ENCODE peak calls at places on chromosomes 12 and 14, in four cellular contexts. A is suprapubic skin, E is spleen, T is transverse colon. G is an unnamed sample.

GRCh38 chr12:49609875-49610154 is 4.4 kb upstream of the FAM186B start:
- DNase-seq in T (no peak), E (no peak), A (no peak), G (no peak)

GRCh38 chr14:99155173-99155777 is 116.7 kb downstream of the BCL11B start:
- DNase-seq in A (peak), E (no peak), T (no peak), G (no peak)

GRCh38 chr12:52828156-52829090 is 5.7 kb downstream of the KRT79 start:
- DNase-seq in E (no peak), T (no peak), A (no peak), G (no peak)

GRCh38 chr14:60563113-60563512 is 54.2 kb downstream of the SIX6 start:
- DNase-seq in T (no peak), A (no peak), E (no peak), G (no peak)

GRCh38 chr14:103122578-103123127 is 608 bp upstream of the TNFAIP2 start:
- DNase-seq in T (no peak), A (no peak), E (no peak), G (no peak)

GRCh38 chr12:121590476-121591143 is 9.8 kb upstream of the KDM2B start:
- DNase-seq in T (no peak), A (no peak), E (no peak), G (no peak)

GRCh38 chr12:92551853-92552397 is 150.9 kb upstream of the PLEKHG7 start:
- DNase-seq in E (no peak), A (no peak), T (no peak), G (no peak)

GRCh38 chr14:80003138-80003537 is 208.2 kb downstream of the DIO2 start:
- DNase-seq in T (no peak), A (no peak), E (no peak), G (no peak)

GRCh38 chr12:2268478-2269286 is 215.9 kb downstream of the CACNA1C start:
- DNase-seq in A (no peak), E (no peak), T (no peak), G (no peak)

GRCh38 chr12:124289634-124290600 is 5.0 kb upstream of the RFLNA start:
- DNase-seq in A (no peak), E (no peak), T (no peak), G (no peak)

GRCh38 chr14:59060841-59061240 is 127.6 kb upstream of the DAAM1 start:
- DNase-seq in A (no peak), T (no peak), E (no peak), G (no peak)

GRCh38 chr12:122517877-122518276 is 8.9 kb downstream of the RSRC2 start:
- DNase-seq in A (no peak), E (no peak), T (no peak), G (no peak)

GRCh38 chr14:61752626-61753025 is 9.6 kb upstream of the SNAPC1 start:
- DNase-seq in E (no peak), A (no peak), T (no peak), G (no peak)

GRCh38 chr14:68458840-68459469 is 333.9 kb downstream of the ZFP36L1 start:
- DNase-seq in E (no peak), T (peak), A (peak), G (peak)

GRCh38 chr14:70702154-70702553 is 60.4 kb downstream of the TTC9 start:
- DNase-seq in A (no peak), E (no peak), T (no peak), G (no peak)

GRCh38 chr12:33437598-33437997 is 2.0 kb downstream of the SYT10 start:
- DNase-seq in T (no peak), A (no peak), E (no peak), G (no peak)

GRCh38 chr14:81311816-81312215 is 88.3 kb downstream of the STON2 start:
- DNase-seq in A (no peak), E (no peak), T (no peak), G (no peak)

GRCh38 chr14:69713127-69713800 is 53.7 kb upstream of the SRSF5 start:
- DNase-seq in A (no peak), E (no peak), T (peak), G (peak)

GRCh38 chr14:65103150-65103760 is 938 bp upstream of the MAX start:
- DNase-seq in E (peak), T (no peak), A (no peak), G (no peak)

GRCh38 chr12:4817813-4818212 is 91.9 kb upstream of the KCNA1 start:
- DNase-seq in T (no peak), A (no peak), E (no peak), G (no peak)

GRCh38 chr12:121697093-121697698 is 15.4 kb upstream of the TMEM120B start:
- DNase-seq in A (no peak), E (no peak), T (no peak), G (no peak)

GRCh38 chr14:22471545-22472121 is 117.4 kb downstream of the DAD1 start:
- DNase-seq in T (peak), A (no peak), E (peak), G (peak)

GRCh38 chr12:92208613-92209121 is 63.0 kb upstream of the BTG1 start:
- DNase-seq in T (no peak), E (no peak), A (no peak), G (no peak)

GRCh38 chr12:51921017-51921725 is 13.9 kb downstream of the ACVRL1 start:
- DNase-seq in E (no peak), A (peak), T (no peak), G (no peak)

GRCh38 chr12:76976777-76977465 is 88.4 kb downstream of the E2F7 start:
- DNase-seq in E (no peak), A (no peak), T (no peak), G (no peak)

GRCh38 chr12:53231859-53232640 is at the start of gene RARG:
- DNase-seq in T (peak), A (no peak), E (peak), G (peak)

GRCh38 chr12:47111854-47112253 is 32.1 kb upstream of the AMIGO2 start:
- DNase-seq in E (no peak), T (no peak), A (no peak), G (no peak)

GRCh38 chr12:98635657-98636323 is 8.8 kb downstream of the IKBIP start:
- DNase-seq in A (no peak), T (no peak), E (no peak), G (no peak)

GRCh38 chr14:87102979-87103378 is 890.0 kb downstream of the GALC start:
- DNase-seq in E (no peak), A (no peak), T (no peak), G (no peak)

GRCh38 chr12:563250-563781 is 99.9 kb downstream of the NINJ2 start:
- DNase-seq in E (peak), A (no peak), T (no peak), G (no peak)

GRCh38 chr14:70148911-70149675 is 39.7 kb downstream of the SLC8A3 start:
- DNase-seq in E (no peak), T (no peak), A (no peak), G (no peak)

GRCh38 chr12:79776111-79776510 is 85.3 kb upstream of the PAWR start:
- DNase-seq in T (no peak), A (no peak), E (no peak), G (no peak)

GRCh38 chr12:85725991-85726390 is 110.2 kb downstream of the RASSF9 start:
- DNase-seq in A (no peak), T (no peak), E (no peak), G (no peak)

GRCh38 chr12:11702959-11703358 is 53.5 kb downstream of the ETV6 start:
- DNase-seq in A (no peak), T (no peak), E (no peak), G (no peak)

GRCh38 chr14:75440733-75441474 is 13.1 kb downstream of the JDP2 start:
- DNase-seq in A (no peak), T (no peak), E (no peak), G (peak)
- TF ChIP-seq CTCF in A (no peak), T (no peak), E (no peak), G (no peak)

GRCh38 chr12:110340706-110341105 is 59.7 kb downstream of the ATP2A2 start:
- DNase-seq in A (no peak), E (no peak), T (no peak), G (no peak)

GRCh38 chr12:110337912-110338710 is 57.1 kb downstream of the ATP2A2 start:
- DNase-seq in A (no peak), E (no peak), T (no peak), G (no peak)

GRCh38 chr12:110342157-110342556 is 61.1 kb downstream of the ATP2A2 start:
- DNase-seq in A (no peak), T (no peak), E (no peak), G (no peak)

GRCh38 chr12:110338754-110339153 is 57.7 kb downstream of the ATP2A2 start:
- DNase-seq in T (no peak), E (no peak), A (no peak), G (no peak)

GRCh38 chr12:110339184-110339952 is 58.3 kb downstream of the ATP2A2 start:
- DNase-seq in T (no peak), E (no peak), A (no peak), G (no peak)
- TF ChIP-seq POLR2AphosphoS5 in T (peak), E (no peak), A (no peak), G (no peak)

GRCh38 chr14:104458845-104459244 is 120.7 kb upstream of the C14orf180 start:
- DNase-seq in E (no peak), A (no peak), T (no peak), G (no peak)

GRCh38 chr14:104462651-104463630 is 116.6 kb upstream of the C14orf180 start:
- DNase-seq in T (no peak), E (no peak), A (no peak), G (no peak)

GRCh38 chr14:104464907-104465306 is 114.7 kb upstream of the C14orf180 start:
- DNase-seq in A (no peak), T (no peak), E (no peak), G (peak)

GRCh38 chr14:104460920-104461651 is 118.5 kb upstream of the C14orf180 start:
- DNase-seq in E (peak), A (peak), T (no peak), G (no peak)

GRCh38 chr14:104461676-104462443 is 117.7 kb upstream of the C14orf180 start:
- DNase-seq in T (no peak), E (no peak), A (peak), G (no peak)
- H3K4me3 ChIP-seq in T (peak), E (no peak), A (peak), G (peak)

GRCh38 chr12:119839201-119839600 is 37.9 kb downstream of the CIT start:
- DNase-seq in T (no peak), A (no peak), E (no peak), G (no peak)

GRCh38 chr12:119838781-119839180 is 38.3 kb downstream of the CIT start:
- DNase-seq in A (no peak), T (no peak), E (no peak), G (no peak)

GRCh38 chr12:119829439-119829838 is 47.7 kb downstream of the CIT start:
- DNase-seq in T (no peak), E (no peak), A (no peak), G (no peak)

GRCh38 chr12:119840617-119841016 is 36.5 kb downstream of the CIT start:
- DNase-seq in A (no peak), E (no peak), T (no peak), G (no peak)

DNA sequence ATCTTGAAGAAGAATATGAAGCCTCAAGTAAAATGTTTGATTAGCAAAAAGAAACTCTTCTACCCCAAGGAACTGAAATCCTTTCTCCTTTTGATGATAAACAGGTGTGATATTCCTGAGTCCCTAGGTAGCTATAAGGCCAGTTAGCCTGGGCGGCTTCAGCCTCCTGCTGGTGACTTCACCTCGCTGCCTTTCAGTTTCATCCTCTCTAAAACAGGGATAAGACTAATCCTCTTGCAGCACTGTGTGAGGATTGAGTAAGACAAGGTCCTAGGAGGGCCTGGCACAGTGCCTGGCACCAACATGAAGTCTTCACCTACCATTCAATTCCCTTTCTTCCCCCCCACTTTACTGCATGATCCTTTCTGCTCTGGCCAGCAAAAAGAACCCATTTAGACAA is 42.1 kb downstream of the CIT start:
- DNase-seq in A (no peak), T (no peak), E (no peak), G (no peak)
- TF ChIP-seq CTCF in A (no peak), T (no peak), E (no peak), G (no peak)

DNA sequence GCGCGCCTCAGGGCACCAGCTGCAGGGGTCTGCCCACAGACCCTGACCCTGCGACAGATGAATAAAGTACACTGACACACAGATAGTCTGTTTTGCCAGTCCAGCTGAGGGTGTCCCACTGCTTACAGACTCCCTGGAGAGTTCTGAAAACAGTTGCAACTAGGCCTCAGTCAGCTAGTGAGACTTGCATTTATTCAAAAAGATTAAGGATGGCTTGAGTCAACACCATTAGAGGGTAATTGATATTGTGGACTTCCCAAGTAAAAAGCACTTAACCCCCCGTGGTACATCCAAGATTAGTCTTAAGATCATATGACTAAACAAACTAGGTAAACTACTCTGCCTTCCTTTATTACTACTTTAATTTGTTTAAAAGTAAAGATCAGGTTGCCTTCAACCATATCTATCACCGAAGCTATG is 11.1 kb upstream of the PSEN1 start:
- DNase-seq in A (no peak), T (no peak), E (no peak), G (no peak)
- TF ChIP-seq POLR2AphosphoS5 in A (no peak), T (no peak), E (no peak), G (no peak)

G was measured in stomach.